ENCODE peak calls at places on chromosomes 12 and 14, in four cellular contexts. One of them, this sample, is unnamed.

GRCh38 chr14:31090872-31091764 is 64.9 kb upstream of the STRN3 start:
- DNase-seq in HepG2: peak; percentile 97
- DNase-seq in K562: no peak
- DNase-seq in GM12878: no peak
- DNase-seq in this sample: peak; percentile 66

GRCh38 chr12:82896979-82897378 is 210.3 kb downstream of the TMTC2 start:
- DNase-seq in HepG2: no peak
- DNase-seq in K562: no peak
- DNase-seq in GM12878: no peak
- DNase-seq in this sample: peak; percentile 8

GRCh38 chr12:131084341-131085011 is 130.8 kb downstream of the ADGRD1 start:
- DNase-seq in HepG2: no peak
- DNase-seq in K562: no peak
- DNase-seq in GM12878: no peak
- DNase-seq in this sample: no peak

GRCh38 chr12:10722502-10722904 is 620 bp downstream of the YBX3 start:
- DNase-seq in HepG2: peak; percentile 19
- DNase-seq in K562: peak; percentile 54
- DNase-seq in GM12878: no peak
- DNase-seq in this sample: no peak

GRCh38 chr14:46417066-46417465 is 234.5 kb downstream of the RPL10L start:
- DNase-seq in HepG2: no peak
- DNase-seq in K562: no peak
- DNase-seq in GM12878: no peak
- DNase-seq in this sample: no peak

GRCh38 chr14:104135904-104136471 is 2.4 kb upstream of the KIF26A start:
- DNase-seq in HepG2: no peak
- DNase-seq in K562: no peak
- DNase-seq in GM12878: no peak
- DNase-seq in this sample: no peak

GRCh38 chr12:3531496-3531895 is 40.5 kb downstream of the PRMT8 start:
- DNase-seq in HepG2: no peak
- DNase-seq in K562: no peak
- DNase-seq in GM12878: no peak
- DNase-seq in this sample: no peak

GRCh38 chr14:30298266-30298795 is 260.6 kb upstream of the G2E3 start:
- DNase-seq in HepG2: no peak
- DNase-seq in K562: no peak
- DNase-seq in GM12878: no peak
- DNase-seq in this sample: no peak

GRCh38 chr14:55724736-55725135 is 144.7 kb downstream of the KTN1 start:
- DNase-seq in HepG2: no peak
- DNase-seq in K562: no peak
- DNase-seq in GM12878: no peak
- DNase-seq in this sample: no peak

GRCh38 chr14:51424569-51425251 is 184.7 kb downstream of the TMX1 start:
- DNase-seq in HepG2: no peak
- DNase-seq in K562: no peak
- DNase-seq in GM12878: no peak
- DNase-seq in this sample: peak; percentile 57

GRCh38 chr12:119176267-119177055 is 2.3 kb upstream of the HSPB8 start:
- DNase-seq in HepG2: peak; percentile 15
- DNase-seq in K562: no peak
- DNase-seq in GM12878: no peak
- DNase-seq in this sample: peak; percentile 69

GRCh38 chr12:122085571-122085970 is 7.0 kb downstream of the MLXIP start:
- DNase-seq in HepG2: no peak
- DNase-seq in K562: no peak
- DNase-seq in GM12878: no peak
- DNase-seq in this sample: no peak

GRCh38 chr12:130127909-130128763 is 34.1 kb upstream of the FZD10 start:
- DNase-seq in HepG2: no peak
- DNase-seq in K562: no peak
- DNase-seq in GM12878: no peak
- DNase-seq in this sample: no peak

GRCh38 chr14:90726656-90727055 is 89.6 kb downstream of the TTC7B start:
- DNase-seq in HepG2: no peak
- DNase-seq in K562: no peak
- DNase-seq in GM12878: no peak
- DNase-seq in this sample: no peak

GRCh38 chr12:114841557-114842251 is 157.7 kb upstream of the TBX3 start:
- DNase-seq in HepG2: peak; percentile 90
- DNase-seq in K562: no peak
- DNase-seq in GM12878: no peak
- DNase-seq in this sample: no peak

GRCh38 chr12:88834226-88834625 is 254.0 kb upstream of the KITLG start:
- DNase-seq in HepG2: no peak
- DNase-seq in K562: no peak
- DNase-seq in GM12878: no peak
- DNase-seq in this sample: no peak

GRCh38 chr12:112122823-112123690 is 2.3 kb upstream of the TRAFD1 start:
- DNase-seq in HepG2: peak; percentile 72
- DNase-seq in K562: no peak
- DNase-seq in GM12878: no peak
- DNase-seq in this sample: no peak

GRCh38 chr12:86228656-86229055 is 27.5 kb downstream of the MGAT4C start:
- DNase-seq in HepG2: no peak
- DNase-seq in K562: no peak
- DNase-seq in GM12878: no peak
- DNase-seq in this sample: peak; percentile 17

GRCh38 chr12:54262403-54262925 is 17.5 kb downstream of the CBX5 start:
- DNase-seq in HepG2: no peak
- DNase-seq in K562: no peak
- DNase-seq in GM12878: no peak
- DNase-seq in this sample: peak; percentile 54

GRCh38 chr14:74324945-74325361 is 22.2 kb upstream of the ABCD4 start:
- DNase-seq in HepG2: peak; percentile 9
- DNase-seq in K562: peak; percentile 44
- DNase-seq in GM12878: no peak
- DNase-seq in this sample: peak; percentile 37

GRCh38 chr14:68476212-68476964 is 316.5 kb downstream of the ZFP36L1 start:
- DNase-seq in HepG2: peak; percentile 45
- DNase-seq in K562: no peak
- DNase-seq in GM12878: peak; percentile 93
- DNase-seq in this sample: peak; percentile 72

GRCh38 chr12:110253176-110253575 is 27.9 kb upstream of the ATP2A2 start:
- DNase-seq in HepG2: no peak
- DNase-seq in K562: no peak
- DNase-seq in GM12878: no peak
- DNase-seq in this sample: no peak

GRCh38 chr12:53292441-53292840 is 2.9 kb upstream of the PFDN5 start:
- DNase-seq in HepG2: no peak
- DNase-seq in K562: no peak
- DNase-seq in GM12878: no peak
- DNase-seq in this sample: no peak

GRCh38 chr14:50910495-50911420 is 33.5 kb downstream of the PYGL start:
- DNase-seq in HepG2: no peak
- DNase-seq in K562: no peak
- DNase-seq in GM12878: no peak
- DNase-seq in this sample: no peak

GRCh38 chr12:80624986-80625530 is 82.4 kb upstream of the MYF6 start:
- DNase-seq in HepG2: no peak
- DNase-seq in K562: no peak
- DNase-seq in GM12878: no peak
- DNase-seq in this sample: no peak

GRCh38 chr14:34496679-34497513 is 34.9 kb upstream of the SPTSSA start:
- DNase-seq in HepG2: peak; percentile 99
- DNase-seq in K562: peak; percentile 68
- DNase-seq in GM12878: no peak
- DNase-seq in this sample: peak; percentile 64

GRCh38 chr14:93789366-93790130 is 1.3 kb upstream of the PRIMA1 start:
- DNase-seq in HepG2: no peak
- DNase-seq in K562: no peak
- DNase-seq in GM12878: no peak
- DNase-seq in this sample: no peak

GRCh38 chr12:50186667-50187066 is 19.5 kb upstream of the CERS5 start:
- DNase-seq in HepG2: no peak
- DNase-seq in K562: no peak
- DNase-seq in GM12878: no peak
- DNase-seq in this sample: peak; percentile 16

GRCh38 chr14:105337966-105338365 is 23.4 kb downstream of the PACS2 start:
- DNase-seq in HepG2: no peak
- DNase-seq in K562: no peak
- DNase-seq in GM12878: no peak
- DNase-seq in this sample: peak; percentile 37

GRCh38 chr14:23379331-23380196 is 2.7 kb downstream of the CMTM5 start:
- DNase-seq in HepG2: peak; percentile 66
- DNase-seq in K562: peak; percentile 74
- DNase-seq in GM12878: peak; percentile 3
- DNase-seq in this sample: peak; percentile 34

GRCh38 chr12:116276433-116277216 is 868 bp downstream of the MED13L start:
- DNase-seq in HepG2: peak; percentile 71
- DNase-seq in K562: peak; percentile 48
- DNase-seq in GM12878: no peak
- DNase-seq in this sample: peak; percentile 67
- TF ChIP-seq MYC in HepG2: peak; percentile 65
- TF ChIP-seq MYC in K562: no peak
- TF ChIP-seq MYC in GM12878: no peak
- TF ChIP-seq MYC in this sample: no peak

GRCh38 chr14:76138119-76138757 is 13.5 kb upstream of the GPATCH2L start:
- DNase-seq in HepG2: no peak
- DNase-seq in K562: peak; percentile 15
- DNase-seq in GM12878: no peak
- DNase-seq in this sample: no peak
- TF ChIP-seq EZH2 in HepG2: no peak
- TF ChIP-seq EZH2 in K562: no peak
- TF ChIP-seq EZH2 in GM12878: no peak
- TF ChIP-seq EZH2 in this sample: no peak

GRCh38 chr14:57182760-57183503 is 85.8 kb downstream of the EXOC5 start:
- DNase-seq in HepG2: peak; percentile 15
- DNase-seq in K562: no peak
- DNase-seq in GM12878: no peak
- DNase-seq in this sample: no peak
- TF ChIP-seq MYC in HepG2: no peak
- TF ChIP-seq MYC in K562: no peak
- TF ChIP-seq MYC in GM12878: no peak
- TF ChIP-seq MYC in this sample: no peak

GRCh38 chr12:107864235-107864634 is 89.7 kb downstream of the ASCL4 start:
- DNase-seq in HepG2: no peak
- DNase-seq in K562: no peak
- DNase-seq in GM12878: no peak
- DNase-seq in this sample: no peak
- TF ChIP-seq EZH2 in HepG2: peak; percentile 39
- TF ChIP-seq EZH2 in K562: no peak
- TF ChIP-seq EZH2 in GM12878: no peak
- TF ChIP-seq EZH2 in this sample: no peak

DNA sequence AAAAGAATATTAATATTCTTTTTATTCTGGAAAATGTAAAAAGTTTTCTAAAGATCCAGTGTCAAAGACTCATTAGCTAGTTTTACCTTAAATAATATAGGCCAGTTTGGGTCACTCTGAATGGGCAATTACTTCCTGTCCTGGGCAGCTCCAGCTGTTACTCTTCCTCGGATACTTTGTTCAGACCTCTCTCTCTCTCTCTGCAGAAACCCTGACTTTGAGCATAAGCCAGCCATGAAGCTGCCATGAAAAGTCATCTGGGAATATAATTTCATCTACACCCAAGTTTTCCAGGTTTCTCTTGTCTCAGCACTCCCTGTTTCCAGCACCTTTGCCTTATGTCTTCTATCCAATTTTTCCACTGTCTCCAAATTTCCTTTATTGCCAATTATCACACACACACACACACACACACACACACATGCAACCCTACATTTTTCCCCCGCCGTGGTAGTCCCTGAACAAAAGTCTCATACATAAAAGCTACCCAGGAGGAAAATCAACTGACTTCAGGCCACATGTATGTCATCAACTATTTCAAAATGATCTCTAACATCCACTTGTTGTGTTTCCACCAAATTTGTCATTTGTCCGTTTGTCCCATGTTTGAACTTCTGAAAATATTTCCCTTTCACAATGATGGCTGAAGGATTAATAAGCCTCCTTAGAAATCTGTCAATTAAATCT is 318.1 kb downstream of the SSPN start:
- DNase-seq in HepG2: no peak
- DNase-seq in K562: no peak
- DNase-seq in GM12878: no peak
- DNase-seq in this sample: no peak
- TF ChIP-seq MYC in HepG2: no peak
- TF ChIP-seq MYC in K562: no peak
- TF ChIP-seq MYC in GM12878: no peak
- TF ChIP-seq MYC in this sample: no peak

GRCh38 chr14:99989032-99989431 is 76.2 kb upstream of the EVL start:
- DNase-seq in HepG2: no peak
- DNase-seq in K562: no peak
- DNase-seq in GM12878: no peak
- DNase-seq in this sample: no peak

GRCh38 chr14:99990268-99991170 is 74.7 kb upstream of the EVL start:
- DNase-seq in HepG2: no peak
- DNase-seq in K562: no peak
- DNase-seq in GM12878: no peak
- DNase-seq in this sample: no peak

GRCh38 chr14:99983251-99984012 is 81.8 kb upstream of the EVL start:
- DNase-seq in HepG2: no peak
- DNase-seq in K562: no peak
- DNase-seq in GM12878: no peak
- DNase-seq in this sample: peak; percentile 18

GRCh38 chr14:99982449-99983250 is 82.6 kb upstream of the EVL start:
- DNase-seq in HepG2: peak; percentile 39
- DNase-seq in K562: peak; percentile 61
- DNase-seq in GM12878: peak; percentile 33
- DNase-seq in this sample: peak; percentile 73

GRCh38 chr14:99986416-99986815 is 78.8 kb upstream of the EVL start:
- DNase-seq in HepG2: no peak
- DNase-seq in K562: no peak
- DNase-seq in GM12878: no peak
- DNase-seq in this sample: no peak
- TF ChIP-seq EZH2 in HepG2: no peak
- TF ChIP-seq EZH2 in K562: no peak
- TF ChIP-seq EZH2 in GM12878: no peak
- TF ChIP-seq EZH2 in this sample: no peak

DNA sequence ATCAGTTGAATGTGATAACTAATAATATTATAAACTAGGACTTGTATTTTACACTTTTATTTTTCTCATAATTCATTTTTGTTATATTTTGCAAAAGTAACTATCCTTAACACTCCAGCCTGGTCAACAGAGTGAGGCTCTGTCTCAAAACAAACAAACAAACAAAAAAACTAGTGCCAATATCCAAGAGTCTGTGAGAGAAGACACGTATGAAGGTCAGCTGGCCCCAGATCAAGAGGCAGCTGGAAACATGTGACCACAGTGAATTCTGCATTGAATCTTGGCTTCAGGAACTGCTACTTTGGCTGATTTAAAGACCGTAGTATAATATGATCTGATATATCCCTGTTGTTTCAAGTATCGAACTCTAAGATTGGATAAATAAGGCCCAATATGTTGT is 47.0 kb downstream of the ESR2 start:
- DNase-seq in HepG2: no peak
- DNase-seq in K562: no peak
- DNase-seq in GM12878: no peak
- DNase-seq in this sample: no peak
- TF ChIP-seq MYC in HepG2: no peak
- TF ChIP-seq MYC in K562: no peak
- TF ChIP-seq MYC in GM12878: no peak
- TF ChIP-seq MYC in this sample: no peak